ENCODE peak calls at places on chromosomes 2 and 18, in six cellular contexts. One of them, this sample, is unnamed. For H3K27me3, the result is how much of the 10 kb centered on the place peaks cover.

GRCh38 chr18:4068552-4069158 is 386.5 kb downstream of the DLGAP1 start:
- DNase-seq in IMR-90: peak
- DNase-seq in trophoblast cell: peak
- DNase-seq in neuronal stem cell: peak
- DNase-seq in mesenchymal stem cell: peak
- DNase-seq in mesendoderm: peak
- DNase-seq in this sample: no peak

GRCh38 chr2:25363733-25364132 is 22.0 kb upstream of the DNMT3A start:
- DNase-seq in neuronal stem cell: no peak
- DNase-seq in mesenchymal stem cell: no peak
- DNase-seq in mesendoderm: no peak
- DNase-seq in IMR-90: no peak
- DNase-seq in trophoblast cell: no peak
- DNase-seq in this sample: no peak

GRCh38 chr18:42211201-42211600 is 256.2 kb downstream of the PIK3C3 start:
- DNase-seq in mesendoderm: no peak
- DNase-seq in neuronal stem cell: no peak
- DNase-seq in mesenchymal stem cell: no peak
- DNase-seq in IMR-90: no peak
- DNase-seq in trophoblast cell: no peak
- DNase-seq in this sample: no peak

GRCh38 chr2:69291004-69291650 is 95.9 kb downstream of the GFPT1 start:
- DNase-seq in IMR-90: peak
- DNase-seq in mesendoderm: no peak
- DNase-seq in mesenchymal stem cell: no peak
- DNase-seq in neuronal stem cell: no peak
- DNase-seq in trophoblast cell: no peak
- DNase-seq in this sample: no peak

GRCh38 chr2:127096718-127097470 is 10.1 kb downstream of the BIN1 start:
- DNase-seq in mesendoderm: no peak
- DNase-seq in trophoblast cell: no peak
- DNase-seq in IMR-90: no peak
- DNase-seq in mesenchymal stem cell: no peak
- DNase-seq in neuronal stem cell: no peak
- DNase-seq in this sample: no peak

GRCh38 chr18:31487251-31488015 is 10.5 kb upstream of the DSG2 start:
- DNase-seq in mesendoderm: no peak
- DNase-seq in trophoblast cell: peak
- DNase-seq in neuronal stem cell: no peak
- DNase-seq in IMR-90: peak
- DNase-seq in mesenchymal stem cell: peak
- DNase-seq in this sample: no peak

GRCh38 chr2:170354409-170354808 is 176.5 kb downstream of the MYO3B start:
- DNase-seq in mesenchymal stem cell: no peak
- DNase-seq in IMR-90: no peak
- DNase-seq in trophoblast cell: no peak
- DNase-seq in mesendoderm: peak
- DNase-seq in neuronal stem cell: peak
- DNase-seq in this sample: no peak

GRCh38 chr2:217223222-217223930 is 363.5 kb upstream of the TNP1 start:
- DNase-seq in IMR-90: peak
- DNase-seq in trophoblast cell: peak
- DNase-seq in mesenchymal stem cell: peak
- DNase-seq in mesendoderm: no peak
- DNase-seq in neuronal stem cell: no peak
- DNase-seq in this sample: no peak

GRCh38 chr2:58870704-58871103 is 629.6 kb upstream of the FANCL start:
- DNase-seq in IMR-90: peak
- DNase-seq in trophoblast cell: no peak
- DNase-seq in mesenchymal stem cell: no peak
- DNase-seq in neuronal stem cell: no peak
- DNase-seq in mesendoderm: peak
- DNase-seq in this sample: no peak

GRCh38 chr2:204846471-204846870 is 301.2 kb downstream of the PARD3B start:
- DNase-seq in mesendoderm: no peak
- DNase-seq in trophoblast cell: no peak
- DNase-seq in neuronal stem cell: no peak
- DNase-seq in mesenchymal stem cell: no peak
- DNase-seq in IMR-90: no peak
- DNase-seq in this sample: no peak

GRCh38 chr18:24514439-24514838 is 54.0 kb downstream of the HRH4 start:
- DNase-seq in IMR-90: peak
- DNase-seq in trophoblast cell: peak
- DNase-seq in neuronal stem cell: peak
- DNase-seq in mesenchymal stem cell: peak
- DNase-seq in mesendoderm: peak
- DNase-seq in this sample: no peak

GRCh38 chr18:59823611-59824195 is 76.1 kb upstream of the PMAIP1 start:
- DNase-seq in IMR-90: peak
- DNase-seq in neuronal stem cell: peak
- DNase-seq in mesendoderm: peak
- DNase-seq in trophoblast cell: peak
- DNase-seq in mesenchymal stem cell: peak
- DNase-seq in this sample: peak

GRCh38 chr2:38948995-38949394 is 59.3 kb downstream of the ARHGEF33 start:
- DNase-seq in mesenchymal stem cell: no peak
- DNase-seq in neuronal stem cell: no peak
- DNase-seq in mesendoderm: no peak
- DNase-seq in trophoblast cell: no peak
- DNase-seq in IMR-90: no peak
- DNase-seq in this sample: no peak

GRCh38 chr2:160076239-160076638 is 13.8 kb upstream of the PLA2R1 start:
- DNase-seq in trophoblast cell: no peak
- DNase-seq in mesenchymal stem cell: no peak
- DNase-seq in neuronal stem cell: no peak
- DNase-seq in mesendoderm: no peak
- DNase-seq in IMR-90: no peak
- DNase-seq in this sample: no peak

GRCh38 chr2:23594079-23594494 is 209.1 kb downstream of the KLHL29 start:
- DNase-seq in IMR-90: no peak
- DNase-seq in mesendoderm: no peak
- DNase-seq in neuronal stem cell: no peak
- DNase-seq in trophoblast cell: no peak
- DNase-seq in mesenchymal stem cell: no peak
- DNase-seq in this sample: no peak

GRCh38 chr2:144424559-144425240 is 95.2 kb downstream of the ZEB2 start:
- DNase-seq in neuronal stem cell: no peak
- DNase-seq in mesendoderm: no peak
- DNase-seq in mesenchymal stem cell: no peak
- DNase-seq in trophoblast cell: no peak
- DNase-seq in IMR-90: no peak
- DNase-seq in this sample: no peak

GRCh38 chr18:40366521-40366920 is 1588.5 kb upstream of the PIK3C3 start:
- DNase-seq in trophoblast cell: no peak
- DNase-seq in IMR-90: no peak
- DNase-seq in mesendoderm: no peak
- DNase-seq in mesenchymal stem cell: no peak
- DNase-seq in neuronal stem cell: no peak
- DNase-seq in this sample: no peak

GRCh38 chr18:75784413-75784812 is 356.9 kb upstream of the SMIM21 start:
- DNase-seq in IMR-90: no peak
- DNase-seq in trophoblast cell: no peak
- DNase-seq in mesendoderm: no peak
- DNase-seq in mesenchymal stem cell: no peak
- DNase-seq in neuronal stem cell: no peak
- DNase-seq in this sample: no peak

GRCh38 chr2:11466307-11467125 is 555 bp upstream of the E2F6 start:
- DNase-seq in trophoblast cell: no peak
- DNase-seq in IMR-90: no peak
- DNase-seq in mesenchymal stem cell: no peak
- DNase-seq in neuronal stem cell: no peak
- DNase-seq in mesendoderm: no peak
- DNase-seq in this sample: no peak

GRCh38 chr2:25041307-25041927 is 459 bp upstream of the EFR3B start:
- DNase-seq in mesenchymal stem cell: peak
- DNase-seq in mesendoderm: peak
- DNase-seq in trophoblast cell: peak
- DNase-seq in neuronal stem cell: peak
- DNase-seq in IMR-90: peak
- DNase-seq in this sample: peak

GRCh38 chr2:101617188-101617587 is 80.3 kb upstream of the MAP4K4 start:
- DNase-seq in mesendoderm: no peak
- DNase-seq in neuronal stem cell: no peak
- DNase-seq in mesenchymal stem cell: peak
- DNase-seq in trophoblast cell: no peak
- DNase-seq in IMR-90: peak
- DNase-seq in this sample: no peak

GRCh38 chr2:63500398-63500797 is 87.9 kb downstream of the WDPCP start:
- DNase-seq in trophoblast cell: no peak
- DNase-seq in IMR-90: no peak
- DNase-seq in neuronal stem cell: no peak
- DNase-seq in mesenchymal stem cell: no peak
- DNase-seq in mesendoderm: no peak
- DNase-seq in this sample: no peak

DNA sequence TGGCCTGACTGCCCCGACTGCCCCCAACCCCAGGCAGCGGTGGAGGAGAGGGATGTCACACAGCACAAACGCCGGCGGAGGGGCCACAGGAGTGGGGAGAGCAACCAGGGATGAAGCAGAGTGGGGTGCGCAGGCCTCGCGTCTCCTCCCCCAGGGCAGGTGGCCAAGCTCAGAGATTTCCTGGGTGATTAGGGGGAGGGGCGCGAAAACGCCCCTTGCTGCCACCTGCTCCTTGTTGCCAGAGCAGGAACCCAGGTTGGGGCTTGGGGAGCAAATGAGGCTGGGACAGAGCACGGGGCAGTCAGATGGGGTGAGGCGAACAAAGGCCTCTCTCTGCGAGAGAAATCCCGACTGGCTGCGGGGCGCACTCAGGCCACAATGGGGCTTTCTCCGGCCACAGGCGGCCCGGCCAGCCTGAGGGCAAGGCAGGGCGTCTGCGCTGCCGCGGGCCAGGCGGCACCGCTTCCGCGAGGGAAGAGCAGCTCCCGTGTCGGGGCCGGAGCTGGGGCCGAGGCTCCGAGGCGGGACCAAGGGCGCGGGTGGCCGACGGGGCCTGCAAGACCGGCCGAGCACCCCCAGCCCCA is 11.5 kb downstream of the TEX44 start:
- DNase-seq in mesendoderm: no peak
- DNase-seq in IMR-90: no peak
- DNase-seq in mesenchymal stem cell: no peak
- DNase-seq in neuronal stem cell: no peak
- DNase-seq in trophoblast cell: no peak
- DNase-seq in this sample: peak
- H3K4ac ChIP-seq in mesendoderm: no peak
- H3K4ac ChIP-seq in IMR-90: peak
- H3K4ac ChIP-seq in mesenchymal stem cell: peak
- H3K4ac ChIP-seq in neuronal stem cell: peak
- H3K4ac ChIP-seq in trophoblast cell: peak
- H3K4ac ChIP-seq in this sample: peak

GRCh38 chr18:62324355-62324828 is 718 bp upstream of the TNFRSF11A start:
- DNase-seq in trophoblast cell: no peak
- DNase-seq in IMR-90: no peak
- DNase-seq in neuronal stem cell: no peak
- DNase-seq in mesendoderm: peak
- DNase-seq in mesenchymal stem cell: no peak
- DNase-seq in this sample: no peak
- H3K4me3 ChIP-seq in trophoblast cell: no peak
- H3K4me3 ChIP-seq in IMR-90: no peak
- H3K4me3 ChIP-seq in neuronal stem cell: peak
- H3K4me3 ChIP-seq in mesendoderm: no peak
- H3K4me3 ChIP-seq in mesenchymal stem cell: no peak
- H3K4me3 ChIP-seq in this sample: peak

DNA sequence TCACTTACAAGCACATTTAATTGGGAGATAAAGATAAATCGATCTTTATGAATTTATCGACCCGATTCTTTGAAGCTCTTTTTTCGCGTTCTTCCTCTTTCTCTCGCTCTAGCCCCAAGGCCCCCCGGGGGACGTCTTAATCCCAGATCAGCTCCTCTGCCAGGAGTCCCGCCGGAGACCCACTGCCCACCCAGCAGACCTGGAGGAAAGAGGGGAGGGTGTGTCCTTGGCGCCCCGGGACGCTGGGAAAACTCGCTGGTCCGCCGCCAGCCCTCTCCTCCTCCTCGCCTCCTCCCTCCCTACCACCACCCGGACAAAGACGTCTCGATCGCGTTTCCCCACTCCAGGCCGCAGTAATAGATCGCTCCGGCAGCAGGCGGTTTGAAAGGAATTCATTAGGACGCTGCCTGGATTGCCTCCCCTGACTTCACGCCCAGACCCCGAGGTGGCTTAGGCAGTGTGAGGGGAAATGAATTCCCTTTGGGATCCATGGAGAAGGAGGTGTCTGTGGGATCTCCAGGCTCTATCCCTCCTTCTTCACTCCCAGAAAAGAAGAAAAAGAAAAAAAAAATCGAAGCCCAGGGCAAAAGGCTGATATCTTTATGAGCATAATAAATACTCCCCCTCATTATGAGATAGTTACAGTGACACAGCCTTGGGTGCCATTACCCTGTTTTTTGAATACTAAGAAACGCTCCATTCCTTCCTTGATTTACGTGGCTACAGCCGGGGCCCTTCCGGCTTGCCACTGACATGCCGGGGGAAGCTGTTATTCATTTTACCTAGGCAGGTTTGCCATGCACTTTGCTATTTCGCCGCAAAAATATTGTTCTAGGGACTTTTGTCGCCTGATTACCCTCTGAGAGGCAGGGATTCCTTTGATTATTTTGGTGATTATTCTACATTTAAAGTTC is 1.8 kb upstream of the GBX2 start:
- DNase-seq in mesendoderm: no peak
- DNase-seq in trophoblast cell: no peak
- DNase-seq in neuronal stem cell: peak
- DNase-seq in mesenchymal stem cell: no peak
- DNase-seq in IMR-90: no peak
- DNase-seq in this sample: peak
- H3K27me3 ChIP-seq in mesendoderm: half or more
- H3K27me3 ChIP-seq in trophoblast cell: half or more
- H3K27me3 ChIP-seq in neuronal stem cell: under half
- H3K27me3 ChIP-seq in mesenchymal stem cell: half or more
- H3K27me3 ChIP-seq in IMR-90: half or more
- H3K27me3 ChIP-seq in this sample: half or more

DNA sequence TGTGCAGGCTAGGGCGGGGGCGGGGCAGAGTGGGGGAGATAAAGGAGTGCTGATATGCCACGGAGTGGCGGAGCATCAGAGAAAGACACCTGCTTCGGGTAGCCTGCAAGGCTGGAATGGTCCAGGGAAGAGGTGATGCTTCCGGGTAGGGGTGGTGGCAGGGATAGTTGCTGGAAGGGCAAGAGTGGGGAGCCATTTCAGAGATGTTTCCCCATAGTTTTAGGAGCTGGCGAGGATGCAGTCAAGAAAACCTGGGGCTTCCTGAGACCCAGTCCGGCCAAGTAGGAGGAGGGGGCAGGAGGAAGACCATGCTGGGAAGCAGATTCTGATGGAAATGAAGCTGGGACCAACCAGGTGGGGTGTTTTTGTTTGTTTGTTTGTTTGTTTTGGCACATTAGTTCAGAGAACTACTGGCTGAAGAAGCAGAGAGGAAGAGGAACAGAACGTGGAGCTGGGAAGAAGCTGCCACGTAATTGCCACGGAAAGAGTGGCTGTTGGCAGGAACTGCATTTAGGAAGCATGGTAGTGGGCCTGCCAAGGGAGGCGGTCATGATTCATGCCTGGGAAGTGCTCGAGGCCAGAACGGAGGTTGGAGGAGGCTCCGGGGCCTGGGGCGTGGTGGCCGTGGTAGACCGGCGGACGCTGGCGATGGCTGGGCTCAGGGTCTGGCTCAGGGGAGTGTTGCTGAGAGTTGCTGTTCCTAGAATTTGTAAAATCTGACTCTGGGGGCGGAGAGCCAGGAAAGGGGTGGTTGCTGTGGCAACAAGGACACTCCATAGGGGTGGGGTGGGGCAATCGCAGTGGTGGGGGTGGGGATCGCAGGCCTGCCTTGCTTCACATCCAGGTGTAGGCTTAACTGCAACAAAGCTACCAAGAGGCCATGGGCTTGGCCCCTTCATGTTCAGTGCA is 8.6 kb upstream of the INPP5D start:
- DNase-seq in mesendoderm: peak
- DNase-seq in mesenchymal stem cell: peak
- DNase-seq in trophoblast cell: peak
- DNase-seq in IMR-90: peak
- DNase-seq in neuronal stem cell: no peak
- DNase-seq in this sample: peak
- H3K4ac ChIP-seq in mesendoderm: no peak
- H3K4ac ChIP-seq in mesenchymal stem cell: no peak
- H3K4ac ChIP-seq in trophoblast cell: no peak
- H3K4ac ChIP-seq in IMR-90: no peak
- H3K4ac ChIP-seq in neuronal stem cell: no peak
- H3K4ac ChIP-seq in this sample: peak